ENCODE peak calls at places on chromosomes 2 and 18, in ten cellular contexts. One of them, this sample, is unnamed.

GRCh38 chr2:59413751-59414570 is 1139.5 kb downstream of the BCL11A start:
- DNase-seq in heart left ventricle: no peak
- DNase-seq in trophoblast cell: no peak
- DNase-seq in NCI-H510A: no peak
- DNase-seq in SW 1271: no peak
- DNase-seq in mucosa of descending colon: no peak
- DNase-seq in frontal cortex: no peak
- DNase-seq in DMS53: no peak
- DNase-seq in NT2/D1: no peak
- DNase-seq in LoVo: no peak
- DNase-seq in this sample: no peak

GRCh38 chr18:11983592-11983991 is 2.3 kb downstream of the IMPA2 start:
- DNase-seq in heart left ventricle: no peak
- DNase-seq in trophoblast cell: peak
- DNase-seq in NCI-H510A: no peak
- DNase-seq in SW 1271: no peak
- DNase-seq in mucosa of descending colon: peak
- DNase-seq in frontal cortex: no peak
- DNase-seq in DMS53: peak
- DNase-seq in NT2/D1: no peak
- DNase-seq in LoVo: no peak
- DNase-seq in this sample: no peak

GRCh38 chr2:19711470-19712372 is 190.1 kb downstream of the TTC32 start:
- DNase-seq in heart left ventricle: peak
- DNase-seq in trophoblast cell: peak
- DNase-seq in NCI-H510A: peak
- DNase-seq in SW 1271: peak
- DNase-seq in mucosa of descending colon: no peak
- DNase-seq in frontal cortex: no peak
- DNase-seq in DMS53: peak
- DNase-seq in NT2/D1: peak
- DNase-seq in LoVo: peak
- DNase-seq in this sample: peak

GRCh38 chr2:240932001-240932723 is 26.0 kb downstream of the CROCC2 start:
- DNase-seq in heart left ventricle: no peak
- DNase-seq in trophoblast cell: no peak
- DNase-seq in NCI-H510A: no peak
- DNase-seq in SW 1271: no peak
- DNase-seq in mucosa of descending colon: no peak
- DNase-seq in frontal cortex: no peak
- DNase-seq in DMS53: no peak
- DNase-seq in NT2/D1: no peak
- DNase-seq in LoVo: no peak
- DNase-seq in this sample: no peak

GRCh38 chr2:203195331-203195730 is 43.5 kb upstream of the CYP20A1 start:
- DNase-seq in heart left ventricle: no peak
- DNase-seq in trophoblast cell: no peak
- DNase-seq in NCI-H510A: no peak
- DNase-seq in SW 1271: no peak
- DNase-seq in mucosa of descending colon: no peak
- DNase-seq in frontal cortex: no peak
- DNase-seq in DMS53: no peak
- DNase-seq in NT2/D1: no peak
- DNase-seq in LoVo: no peak
- DNase-seq in this sample: no peak

GRCh38 chr2:120949027-120949956 is 213.6 kb downstream of the GLI2 start:
- DNase-seq in heart left ventricle: no peak
- DNase-seq in trophoblast cell: no peak
- DNase-seq in NCI-H510A: peak
- DNase-seq in SW 1271: peak
- DNase-seq in mucosa of descending colon: no peak
- DNase-seq in frontal cortex: no peak
- DNase-seq in DMS53: peak
- DNase-seq in NT2/D1: no peak
- DNase-seq in LoVo: no peak
- DNase-seq in this sample: peak

GRCh38 chr2:102112692-102113665 is 29.6 kb upstream of the IL1R1 start:
- DNase-seq in heart left ventricle: no peak
- DNase-seq in trophoblast cell: no peak
- DNase-seq in NCI-H510A: no peak
- DNase-seq in SW 1271: no peak
- DNase-seq in mucosa of descending colon: no peak
- DNase-seq in frontal cortex: no peak
- DNase-seq in DMS53: no peak
- DNase-seq in NT2/D1: no peak
- DNase-seq in LoVo: no peak
- DNase-seq in this sample: no peak

GRCh38 chr18:21110667-21111350 is 804 bp downstream of the ROCK1 start:
- DNase-seq in heart left ventricle: peak
- DNase-seq in trophoblast cell: peak
- DNase-seq in NCI-H510A: no peak
- DNase-seq in SW 1271: peak
- DNase-seq in mucosa of descending colon: peak
- DNase-seq in frontal cortex: no peak
- DNase-seq in DMS53: peak
- DNase-seq in NT2/D1: peak
- DNase-seq in LoVo: peak
- DNase-seq in this sample: peak

GRCh38 chr18:48841381-48842258 is 109.1 kb downstream of the SMAD7 start:
- DNase-seq in heart left ventricle: peak
- DNase-seq in trophoblast cell: peak
- DNase-seq in NCI-H510A: no peak
- DNase-seq in SW 1271: no peak
- DNase-seq in mucosa of descending colon: peak
- DNase-seq in frontal cortex: peak
- DNase-seq in DMS53: no peak
- DNase-seq in NT2/D1: no peak
- DNase-seq in LoVo: no peak
- DNase-seq in this sample: no peak

GRCh38 chr2:58387701-58388100 is 146.6 kb upstream of the FANCL start:
- DNase-seq in heart left ventricle: no peak
- DNase-seq in trophoblast cell: peak
- DNase-seq in NCI-H510A: no peak
- DNase-seq in SW 1271: no peak
- DNase-seq in mucosa of descending colon: no peak
- DNase-seq in frontal cortex: no peak
- DNase-seq in DMS53: no peak
- DNase-seq in NT2/D1: no peak
- DNase-seq in LoVo: no peak
- DNase-seq in this sample: no peak

GRCh38 chr18:5064846-5065245 is 132.2 kb downstream of the AKAIN1 start:
- DNase-seq in heart left ventricle: no peak
- DNase-seq in trophoblast cell: no peak
- DNase-seq in NCI-H510A: no peak
- DNase-seq in SW 1271: no peak
- DNase-seq in mucosa of descending colon: no peak
- DNase-seq in frontal cortex: no peak
- DNase-seq in DMS53: no peak
- DNase-seq in NT2/D1: no peak
- DNase-seq in LoVo: no peak
- DNase-seq in this sample: no peak

GRCh38 chr2:31251018-31251417 is 17.1 kb downstream of the EHD3 start:
- DNase-seq in heart left ventricle: no peak
- DNase-seq in trophoblast cell: no peak
- DNase-seq in NCI-H510A: no peak
- DNase-seq in SW 1271: no peak
- DNase-seq in mucosa of descending colon: no peak
- DNase-seq in frontal cortex: no peak
- DNase-seq in DMS53: no peak
- DNase-seq in NT2/D1: no peak
- DNase-seq in LoVo: no peak
- DNase-seq in this sample: no peak

GRCh38 chr2:237271698-237272097 is 142.3 kb downstream of the COL6A3 start:
- DNase-seq in heart left ventricle: no peak
- DNase-seq in trophoblast cell: peak
- DNase-seq in NCI-H510A: no peak
- DNase-seq in SW 1271: no peak
- DNase-seq in mucosa of descending colon: no peak
- DNase-seq in frontal cortex: no peak
- DNase-seq in DMS53: no peak
- DNase-seq in NT2/D1: no peak
- DNase-seq in LoVo: no peak
- DNase-seq in this sample: no peak

GRCh38 chr2:60071427-60071826 is 482.0 kb downstream of the BCL11A start:
- DNase-seq in heart left ventricle: no peak
- DNase-seq in trophoblast cell: no peak
- DNase-seq in NCI-H510A: no peak
- DNase-seq in SW 1271: no peak
- DNase-seq in mucosa of descending colon: no peak
- DNase-seq in frontal cortex: no peak
- DNase-seq in DMS53: no peak
- DNase-seq in NT2/D1: no peak
- DNase-seq in LoVo: no peak
- DNase-seq in this sample: no peak

GRCh38 chr2:233270366-233270765 is 18.9 kb downstream of the ATG16L1 start:
- DNase-seq in heart left ventricle: no peak
- DNase-seq in trophoblast cell: no peak
- DNase-seq in NCI-H510A: no peak
- DNase-seq in SW 1271: no peak
- DNase-seq in mucosa of descending colon: no peak
- DNase-seq in frontal cortex: no peak
- DNase-seq in DMS53: no peak
- DNase-seq in NT2/D1: no peak
- DNase-seq in LoVo: no peak
- DNase-seq in this sample: no peak

GRCh38 chr2:20490300-20491181 is 43.7 kb downstream of the RHOB start:
- DNase-seq in heart left ventricle: no peak
- DNase-seq in trophoblast cell: no peak
- DNase-seq in NCI-H510A: no peak
- DNase-seq in SW 1271: no peak
- DNase-seq in mucosa of descending colon: no peak
- DNase-seq in frontal cortex: no peak
- DNase-seq in DMS53: no peak
- DNase-seq in NT2/D1: no peak
- DNase-seq in LoVo: no peak
- DNase-seq in this sample: no peak

GRCh38 chr2:232878855-232879617 is 9.0 kb downstream of the SNORC start:
- DNase-seq in heart left ventricle: no peak
- DNase-seq in trophoblast cell: no peak
- DNase-seq in NCI-H510A: no peak
- DNase-seq in SW 1271: no peak
- DNase-seq in mucosa of descending colon: no peak
- DNase-seq in frontal cortex: no peak
- DNase-seq in DMS53: no peak
- DNase-seq in NT2/D1: no peak
- DNase-seq in LoVo: no peak
- DNase-seq in this sample: no peak

GRCh38 chr2:216596234-216596985 is 36.8 kb upstream of the IGFBP2 start:
- DNase-seq in heart left ventricle: peak
- DNase-seq in trophoblast cell: no peak
- DNase-seq in NCI-H510A: no peak
- DNase-seq in SW 1271: no peak
- DNase-seq in mucosa of descending colon: no peak
- DNase-seq in frontal cortex: no peak
- DNase-seq in DMS53: no peak
- DNase-seq in NT2/D1: no peak
- DNase-seq in LoVo: no peak
- DNase-seq in this sample: peak

GRCh38 chr18:68916734-68917133 is 118.9 kb downstream of the CCDC102B start:
- DNase-seq in heart left ventricle: no peak
- DNase-seq in trophoblast cell: no peak
- DNase-seq in NCI-H510A: no peak
- DNase-seq in SW 1271: peak
- DNase-seq in mucosa of descending colon: no peak
- DNase-seq in frontal cortex: no peak
- DNase-seq in DMS53: peak
- DNase-seq in NT2/D1: no peak
- DNase-seq in LoVo: no peak
- DNase-seq in this sample: no peak

GRCh38 chr2:149828506-149829210 is 241.1 kb upstream of the MMADHC start:
- DNase-seq in heart left ventricle: no peak
- DNase-seq in trophoblast cell: no peak
- DNase-seq in NCI-H510A: no peak
- DNase-seq in SW 1271: no peak
- DNase-seq in mucosa of descending colon: no peak
- DNase-seq in frontal cortex: no peak
- DNase-seq in DMS53: no peak
- DNase-seq in NT2/D1: no peak
- DNase-seq in LoVo: no peak
- DNase-seq in this sample: no peak

GRCh38 chr2:26569216-26570082 is 71.7 kb downstream of the CIB4 start:
- DNase-seq in heart left ventricle: no peak
- DNase-seq in trophoblast cell: peak
- DNase-seq in NCI-H510A: no peak
- DNase-seq in SW 1271: no peak
- DNase-seq in mucosa of descending colon: no peak
- DNase-seq in frontal cortex: no peak
- DNase-seq in DMS53: no peak
- DNase-seq in NT2/D1: no peak
- DNase-seq in LoVo: no peak
- DNase-seq in this sample: no peak

GRCh38 chr2:179715196-179715595 is 146.2 kb downstream of the ZNF385B start:
- DNase-seq in heart left ventricle: no peak
- DNase-seq in trophoblast cell: no peak
- DNase-seq in NCI-H510A: no peak
- DNase-seq in SW 1271: no peak
- DNase-seq in mucosa of descending colon: no peak
- DNase-seq in frontal cortex: no peak
- DNase-seq in DMS53: no peak
- DNase-seq in NT2/D1: no peak
- DNase-seq in LoVo: no peak
- DNase-seq in this sample: no peak

GRCh38 chr18:75658330-75658729 is 230.8 kb upstream of the SMIM21 start:
- DNase-seq in heart left ventricle: no peak
- DNase-seq in trophoblast cell: no peak
- DNase-seq in NCI-H510A: peak
- DNase-seq in SW 1271: no peak
- DNase-seq in mucosa of descending colon: no peak
- DNase-seq in frontal cortex: no peak
- DNase-seq in DMS53: no peak
- DNase-seq in NT2/D1: no peak
- DNase-seq in LoVo: no peak
- DNase-seq in this sample: no peak

GRCh38 chr2:126766897-126767296 is 110.9 kb downstream of the GYPC start:
- DNase-seq in heart left ventricle: no peak
- DNase-seq in trophoblast cell: no peak
- DNase-seq in NCI-H510A: no peak
- DNase-seq in SW 1271: no peak
- DNase-seq in mucosa of descending colon: no peak
- DNase-seq in frontal cortex: no peak
- DNase-seq in DMS53: no peak
- DNase-seq in NT2/D1: no peak
- DNase-seq in LoVo: no peak
- DNase-seq in this sample: no peak

GRCh38 chr18:58222439-58223125 is 178.6 kb downstream of the NEDD4L start:
- DNase-seq in heart left ventricle: no peak
- DNase-seq in trophoblast cell: no peak
- DNase-seq in NCI-H510A: no peak
- DNase-seq in SW 1271: no peak
- DNase-seq in mucosa of descending colon: no peak
- DNase-seq in frontal cortex: no peak
- DNase-seq in DMS53: peak
- DNase-seq in NT2/D1: no peak
- DNase-seq in LoVo: peak
- DNase-seq in this sample: no peak

GRCh38 chr18:3836483-3836882 is 386.5 kb downstream of the TGIF1 start:
- DNase-seq in heart left ventricle: no peak
- DNase-seq in trophoblast cell: no peak
- DNase-seq in NCI-H510A: no peak
- DNase-seq in SW 1271: no peak
- DNase-seq in mucosa of descending colon: no peak
- DNase-seq in frontal cortex: no peak
- DNase-seq in DMS53: no peak
- DNase-seq in NT2/D1: no peak
- DNase-seq in LoVo: no peak
- DNase-seq in this sample: no peak

GRCh38 chr2:241803387-241804325 is 5.3 kb upstream of the NEU4 start:
- DNase-seq in heart left ventricle: peak
- DNase-seq in trophoblast cell: no peak
- DNase-seq in NCI-H510A: peak
- DNase-seq in SW 1271: no peak
- DNase-seq in mucosa of descending colon: peak
- DNase-seq in frontal cortex: peak
- DNase-seq in DMS53: no peak
- DNase-seq in NT2/D1: no peak
- DNase-seq in LoVo: no peak
- DNase-seq in this sample: no peak

GRCh38 chr2:112646102-112646719 is 472 bp downstream of the SLC20A1 start:
- DNase-seq in heart left ventricle: no peak
- DNase-seq in trophoblast cell: no peak
- DNase-seq in NCI-H510A: no peak
- DNase-seq in SW 1271: peak
- DNase-seq in mucosa of descending colon: no peak
- DNase-seq in frontal cortex: no peak
- DNase-seq in DMS53: peak
- DNase-seq in NT2/D1: no peak
- DNase-seq in LoVo: no peak
- DNase-seq in this sample: peak